ENCODE peak calls at places on chromosome 16, in four cellular contexts. O, C, P and U are unnamed samples.

GRCh38 chr16:9139965-9140364 is 48.5 kb downstream of the HAPSTR1 start:
- DNase-seq in P (no peak), C (no peak), O (peak; percentile 25), U (peak; percentile 43)

GRCh38 chr16:78705694-78706093 is 606.2 kb downstream of the WWOX start:
- DNase-seq in P (no peak), O (peak; percentile 9), C (no peak), U (peak; percentile 27)

GRCh38 chr16:56355786-56356275 is 69.5 kb downstream of the AMFR start:
- DNase-seq in P (peak; percentile 45), O (no peak), C (no peak), U (no peak)

GRCh38 chr16:50563989-50564388 is 15.8 kb downstream of the NKD1 start:
- DNase-seq in O (no peak), C (no peak), P (no peak), U (no peak)

GRCh38 chr16:12089492-12090161 is 113.1 kb downstream of the SNX29 start:
- DNase-seq in O (peak; percentile 51), P (peak; percentile 64), C (no peak), U (no peak)

GRCh38 chr16:63568184-63568583 is 1531.9 kb upstream of the CDH8 start:
- DNase-seq in O (no peak), P (no peak), C (no peak), U (no peak)

GRCh38 chr16:57504001-57504400 is 17.7 kb upstream of the DOK4 start:
- DNase-seq in P (no peak), O (no peak), C (no peak), U (no peak)

GRCh38 chr16:66894055-66894454 is 13.7 kb downstream of the PDP2 start:
- DNase-seq in C (no peak), O (no peak), P (no peak), U (no peak)

GRCh38 chr16:83475108-83475507 is 332.7 kb upstream of the HSBP1 start:
- DNase-seq in O (no peak), P (no peak), C (no peak), U (no peak)

GRCh38 chr16:66290431-66290830 is 76.1 kb upstream of the CDH5 start:
- DNase-seq in C (no peak), O (no peak), P (peak; percentile 19), U (no peak)

GRCh38 chr16:72291531-72291981 is 119.6 kb upstream of the PMFBP1 start:
- DNase-seq in P (no peak), O (peak; percentile 83), C (no peak), U (no peak)

GRCh38 chr16:24218299-24218698 is 37.8 kb upstream of the CACNG3 start:
- DNase-seq in C (no peak), P (no peak), O (no peak), U (no peak)

GRCh38 chr16:11047057-11047456 is 102.7 kb downstream of the CLEC16A start:
- DNase-seq in P (no peak), O (no peak), C (no peak), U (no peak)

GRCh38 chr16:81204794-81205680 is 33.5 kb upstream of the BCO1 start:
- DNase-seq in C (peak; percentile 34), P (peak; percentile 51), O (peak; percentile 33), U (no peak)

GRCh38 chr16:11233727-11234376 is 22.2 kb downstream of the SOCS1 start:
- DNase-seq in C (no peak), O (no peak), P (no peak), U (no peak)

GRCh38 chr16:70512456-70512855 is 10.9 kb downstream of the COG4 start:
- DNase-seq in O (no peak), P (no peak), C (no peak), U (no peak)

GRCh38 chr16:66741971-66742396 is 9.4 kb downstream of the DYNC1LI2 start:
- DNase-seq in C (no peak), P (no peak), O (peak; percentile 29), U (no peak)

GRCh38 chr16:82046941-82047340 is 11.9 kb downstream of the HSD17B2 start:
- DNase-seq in O (no peak), C (no peak), P (no peak), U (no peak)

GRCh38 chr16:30934827-30935557 is 11.6 kb downstream of the FBXL19 start:
- DNase-seq in P (no peak), O (peak; percentile 56), C (peak; percentile 60), U (no peak)

GRCh38 chr16:59179446-59180082 is 445.4 kb upstream of the GOT2 start:
- DNase-seq in P (no peak), O (peak; percentile 5), C (no peak), U (no peak)

GRCh38 chr16:84141143-84141670 is 3.8 kb downstream of the HSDL1 start:
- DNase-seq in C (no peak), O (no peak), P (no peak), U (no peak)

GRCh38 chr16:57271063-57271345 is 13.5 kb downstream of the PLLP start:
- DNase-seq in P (no peak), C (no peak), O (no peak), U (no peak)

GRCh38 chr16:10465821-10466220 is 80.0 kb downstream of the ATF7IP2 start:
- DNase-seq in C (no peak), O (no peak), P (no peak), U (no peak)

GRCh38 chr16:66459878-66460277 is 32.8 kb downstream of the BEAN1 start:
- DNase-seq in P (no peak), O (no peak), C (no peak), U (no peak)

DNA sequence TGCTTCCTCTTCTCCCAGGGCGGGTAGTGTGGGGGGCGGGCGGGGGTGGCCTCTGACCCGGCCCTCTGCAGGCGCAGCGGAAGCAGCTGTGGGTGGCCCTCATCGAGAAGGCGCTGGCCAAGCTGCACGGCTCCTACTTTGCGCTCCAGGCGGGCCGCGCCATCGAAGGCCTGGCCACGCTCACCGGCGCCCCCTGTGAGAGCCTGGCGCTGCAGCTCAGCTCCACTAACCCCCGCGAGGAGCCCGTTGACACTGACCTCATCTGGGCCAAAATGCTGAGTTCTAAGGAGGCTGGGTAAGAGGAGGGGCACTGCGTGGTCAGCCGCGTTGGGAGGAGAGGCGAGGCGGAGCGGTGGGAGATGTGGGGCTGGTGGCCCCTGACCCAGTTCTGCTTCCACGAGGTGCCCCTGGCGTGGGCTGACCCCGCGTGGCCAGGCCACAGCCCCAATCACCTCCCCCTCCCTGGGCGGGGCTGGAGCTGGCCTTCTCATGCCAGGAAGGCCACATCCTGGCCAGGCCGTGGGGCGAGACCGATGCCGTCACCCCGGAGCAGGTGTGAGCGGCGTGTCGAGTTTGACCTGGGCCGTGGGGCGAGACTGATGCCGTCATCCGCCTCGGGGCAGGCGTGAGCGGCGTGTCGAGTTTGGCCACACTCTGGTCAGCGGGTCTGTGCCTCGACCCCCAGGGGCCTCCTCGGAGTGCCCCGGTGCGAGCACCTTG is 10.5 kb upstream of the PRR35 start:
- DNase-seq in C (no peak), P (no peak), O (no peak), U (no peak)
- TF ChIP-seq CTCF in C (no peak), P (no peak), O (peak; percentile 10), U (peak; percentile 9)

DNA sequence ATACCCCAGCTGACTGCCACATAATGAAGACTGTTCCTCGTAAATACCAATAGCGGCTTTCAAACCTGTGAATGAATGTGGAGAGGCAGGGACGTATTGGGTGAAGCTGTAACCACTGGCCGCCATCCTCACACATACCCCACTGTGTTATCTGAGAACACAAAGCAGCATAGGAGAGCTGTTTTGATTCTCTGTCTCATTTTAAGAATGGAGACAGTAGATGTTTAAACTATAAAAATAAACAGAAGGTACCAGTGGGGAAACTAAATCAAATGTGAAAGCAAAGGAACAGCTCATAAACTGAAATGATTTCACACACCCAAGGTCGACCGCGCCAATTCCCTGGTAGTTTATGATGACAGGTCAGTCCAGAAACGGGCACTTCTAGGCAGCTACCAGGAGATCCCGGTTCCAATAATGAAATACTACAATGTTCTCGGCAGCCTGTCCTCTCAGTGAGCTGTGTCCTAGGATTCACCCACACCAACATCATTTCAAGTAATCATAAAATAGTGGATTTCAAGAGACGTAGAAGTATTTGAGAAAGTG is 109.7 kb downstream of the ADCY9 start:
- DNase-seq in P (no peak), O (no peak), C (no peak), U (no peak)
- H3K4me3 ChIP-seq in P (no peak overlapping the region), O (no peak overlapping the region), C (no peak overlapping the region), U (no peak overlapping the region)

DNA sequence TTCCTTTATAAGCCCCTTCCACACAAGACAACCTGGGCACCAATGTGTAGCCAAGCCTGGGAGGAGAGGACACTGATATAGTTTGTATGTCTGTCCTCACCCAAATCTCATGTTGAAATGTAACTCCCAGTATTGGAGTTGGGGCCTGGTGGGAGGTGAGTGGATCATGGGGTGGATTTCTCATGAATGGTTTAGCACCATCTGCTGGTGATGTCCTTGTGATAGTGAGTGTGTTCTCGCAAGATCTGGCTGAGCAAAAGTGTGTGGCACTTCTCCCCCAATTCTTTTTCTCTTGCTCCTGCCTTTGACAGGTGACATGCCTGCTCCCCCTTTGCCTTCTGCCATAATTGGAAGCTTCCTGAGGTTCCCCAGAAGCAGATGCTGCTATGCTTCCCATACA is 135.8 kb downstream of the USP31 start:
- DNase-seq in P (no peak), C (no peak), O (peak; percentile 6), U (no peak)
- TF ChIP-seq CTCF in P (no peak), C (no peak), O (peak; percentile 5), U (peak; percentile 7)

DNA sequence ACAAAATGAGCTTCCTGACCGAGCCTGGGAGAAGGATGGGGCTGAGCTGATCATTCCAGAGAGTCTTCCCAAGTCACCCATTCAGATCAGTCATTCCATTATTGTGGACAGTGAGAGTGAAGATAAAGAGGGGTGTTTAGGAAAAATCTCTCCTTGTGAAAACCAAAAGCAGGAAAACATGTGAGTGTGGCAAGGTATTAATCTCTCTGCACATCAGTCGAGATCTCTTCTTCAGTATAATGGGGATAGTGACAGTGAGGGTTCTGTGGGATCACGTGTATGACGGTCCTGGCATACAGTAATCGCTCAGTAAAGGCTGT is 35.4 kb downstream of the CHD9 start:
- DNase-seq in C (no peak), O (no peak), P (no peak), U (no peak)
- H3K4me3 ChIP-seq in C (no peak overlapping the region), O (no peak overlapping the region), P (no peak overlapping the region), U (no peak overlapping the region)

GRCh38 chr16:29641561-29641960 is 21.5 kb upstream of the SPN start:
- DNase-seq in O (no peak), P (no peak), C (no peak), U (no peak)
- TF ChIP-seq CTCF in O (peak; percentile 3), P (no peak), C (no peak), U (peak; percentile 37)

DNA sequence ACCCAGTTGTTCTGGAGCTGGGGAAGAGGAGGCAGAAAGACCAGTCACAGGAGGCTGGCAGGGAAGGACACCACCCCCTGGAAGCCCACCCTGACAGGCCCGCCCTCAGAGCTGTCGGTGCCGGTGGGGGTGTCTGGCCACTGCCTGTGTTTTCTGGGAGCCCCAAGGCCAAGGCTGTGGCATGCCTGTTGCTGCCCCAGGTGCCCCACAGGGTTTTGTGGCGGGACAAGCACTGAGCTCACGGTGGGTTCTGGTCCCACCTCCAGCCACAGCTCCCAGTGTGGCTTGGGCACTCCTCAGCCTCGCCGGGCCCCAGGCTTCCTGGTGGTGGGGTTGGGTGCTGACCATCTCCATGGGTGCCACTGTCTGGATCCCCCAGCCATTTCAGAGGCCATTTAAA is 58.0 kb downstream of the ZFPM1 start:
- DNase-seq in O (no peak), C (no peak), P (no peak), U (no peak)
- H3K4me3 ChIP-seq in O (no peak overlapping the region), C (no peak overlapping the region), P (no peak overlapping the region), U (no peak overlapping the region)

GRCh38 chr16:48155926-48156789 is at the start of gene ABCC12:
- DNase-seq in O (no peak), P (no peak), C (no peak), U (no peak)
- TF ChIP-seq CTCF in O (no peak), P (no peak), C (no peak), U (no peak)